ENCODE peak calls at places on chromosomes 1 and 21, in five cellular contexts. E is tibial nerve, U is esophagus squamous epithelium, N is right lobe of liver, S is IMR-90. R is an unnamed sample.

GRCh38 chr1:64836792-64837191 is 91.9 kb downstream of the RAVER2 start:
- DNase-seq in E (no peak), N (no peak), U (no peak), S (no peak), R (no peak)

GRCh38 chr1:17287377-17287776 is 20.6 kb upstream of the PADI4 start:
- DNase-seq in N (no peak), U (no peak), S (peak; percentile 73), E (no peak), R (peak; percentile 61)

GRCh38 chr1:103084176-103084575 is 24.1 kb downstream of the COL11A1 start:
- DNase-seq in N (no peak), S (no peak), E (no peak), U (no peak), R (no peak)

GRCh38 chr1:233459968-233460367 is 132.4 kb downstream of the MAP3K21 start:
- DNase-seq in N (no peak), U (no peak), S (no peak), E (no peak), R (no peak)

GRCh38 chr1:207918016-207918415 is 7.1 kb upstream of the CD34 start:
- DNase-seq in S (no peak), E (no peak), U (no peak), N (no peak), R (no peak)

GRCh38 chr1:186143521-186143920 is 231.5 kb downstream of the TPR start:
- DNase-seq in S (no peak), E (no peak), U (no peak), N (no peak), R (no peak)

GRCh38 chr1:55781944-55782482 is 566.8 kb upstream of the USP24 start:
- DNase-seq in S (peak; percentile 94), E (no peak), U (no peak), N (no peak), R (peak; percentile 42)

GRCh38 chr21:29075706-29076447 is 2.4 kb upstream of the CCT8 start:
- DNase-seq in S (peak; percentile 35), U (no peak), N (no peak), E (no peak), R (peak; percentile 18)

GRCh38 chr1:209809601-209810000 is 3.7 kb upstream of the IRF6 start:
- DNase-seq in N (no peak), S (no peak), U (no peak), E (no peak), R (no peak)

GRCh38 chr1:109193653-109194590 is 19.8 kb upstream of the SARS1 start:
- DNase-seq in U (no peak), S (no peak), E (peak; percentile 21), N (no peak), R (peak; percentile 33)

GRCh38 chr1:161848676-161849075 is 82.6 kb downstream of the ATF6 start:
- DNase-seq in E (no peak), N (no peak), S (no peak), U (no peak), R (no peak)

GRCh38 chr21:29306920-29307319 is 8.2 kb downstream of the BACH1 start:
- DNase-seq in E (no peak), N (no peak), S (no peak), U (no peak), R (no peak)

GRCh38 chr1:222243902-222244301 is 304.0 kb downstream of the HHIPL2 start:
- DNase-seq in U (no peak), E (no peak), N (no peak), S (peak; percentile 40), R (no peak)

GRCh38 chr1:32816676-32817158 is 441 bp downstream of the YARS1 start:
- DNase-seq in S (peak; percentile 34), N (no peak), E (no peak), U (no peak), R (no peak)

GRCh38 chr21:42654179-42654912 is 925 bp downstream of the PDE9A start:
- DNase-seq in S (no peak), E (no peak), U (no peak), N (peak; percentile 48), R (no peak)

GRCh38 chr1:47228644-47229030 is 3.4 kb downstream of the TAL1 start:
- DNase-seq in E (no peak), S (no peak), N (no peak), U (no peak), R (no peak)

GRCh38 chr1:42172394-42173133 is 8.0 kb upstream of the GUCA2A start:
- DNase-seq in N (peak; percentile 76), E (no peak), S (no peak), U (no peak), R (no peak)

DNA sequence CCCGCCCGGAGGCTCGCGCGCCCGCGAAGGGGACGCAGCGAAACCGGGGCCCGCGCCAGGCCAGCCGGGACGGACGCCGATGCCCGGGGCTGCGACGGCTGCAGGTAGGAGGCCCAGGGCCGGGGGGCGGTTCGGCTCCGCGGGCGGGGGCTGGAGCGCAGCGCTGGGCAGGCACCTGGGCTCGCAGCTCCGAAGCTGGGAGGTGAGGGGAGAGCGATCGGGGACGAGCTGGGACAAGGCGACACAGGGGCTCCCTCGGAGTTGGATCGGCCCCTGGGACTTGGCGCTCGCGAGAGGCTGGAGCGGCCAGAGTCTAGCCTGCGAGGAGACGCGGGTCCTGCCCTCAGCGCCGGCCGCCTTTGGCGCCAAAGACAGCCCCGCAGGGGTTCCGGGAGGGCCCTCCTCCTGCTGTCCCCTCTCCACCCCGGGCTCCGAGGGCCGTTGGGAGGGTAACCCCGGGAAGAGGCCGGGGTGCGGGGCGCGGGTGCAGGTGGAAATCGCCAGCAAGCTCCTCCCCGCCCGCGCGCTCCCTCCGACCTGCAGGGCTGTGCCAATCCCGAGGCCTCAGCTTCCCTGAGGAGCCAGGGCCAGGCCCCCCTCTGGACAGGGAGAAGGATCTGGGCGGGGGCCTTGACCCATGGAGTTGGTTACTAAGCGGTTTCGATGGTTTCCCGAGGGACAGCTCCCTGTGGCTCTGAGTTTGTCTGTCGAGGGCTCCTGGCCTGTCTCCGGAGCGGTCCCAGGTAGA is 396 bp downstream of the TP73 start:
- DNase-seq in U (no peak), E (no peak), S (no peak), N (peak; percentile 51), R (no peak)
- TF ChIP-seq POLR2A in U (no peak), E (no peak), S (no peak), N (no peak), R (no peak)

DNA sequence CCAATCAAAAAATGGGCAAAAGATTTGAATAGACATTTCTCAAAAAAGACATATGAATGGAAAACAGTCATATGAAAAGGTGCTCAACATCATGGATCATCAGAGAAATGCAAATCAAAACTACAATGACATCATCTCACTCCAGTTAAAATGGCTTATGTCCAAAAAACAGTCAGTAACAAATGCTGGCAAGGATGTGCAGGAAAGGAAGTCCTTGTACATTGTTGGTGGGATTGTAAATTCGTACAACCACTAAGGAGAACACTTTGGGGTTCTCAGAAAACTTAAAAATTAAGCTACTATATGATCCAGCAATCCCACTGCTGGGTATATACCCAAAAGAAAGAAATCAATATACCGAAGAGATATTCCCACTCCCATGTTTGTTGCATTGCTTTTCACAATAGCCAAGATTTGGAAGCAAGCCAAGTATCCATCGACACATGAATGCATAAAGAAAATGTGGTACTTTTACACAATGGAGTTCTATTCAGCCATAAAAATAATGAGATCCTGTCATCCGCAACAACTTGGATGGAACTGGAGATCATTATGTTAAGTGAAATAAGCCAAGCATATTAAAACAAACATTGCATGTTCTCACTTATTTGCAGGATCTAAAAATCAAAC is 17.9 kb downstream of the GBP5 start:
- DNase-seq in E (no peak), U (no peak), S (no peak), N (no peak), R (no peak)
- TF ChIP-seq POLR2A in E (no peak), U (no peak), S (no peak), N (no peak), R (no peak)

GRCh38 chr1:31657972-31658510 is 13.4 kb upstream of the PEF1 start:
- DNase-seq in E (no peak), U (no peak), N (no peak), S (no peak), R (no peak)

GRCh38 chr1:31661856-31662255 is 17.2 kb upstream of the PEF1 start:
- DNase-seq in U (no peak), N (no peak), S (no peak), E (no peak), R (no peak)

GRCh38 chr1:31658721-31659120 is 14.0 kb upstream of the PEF1 start:
- DNase-seq in E (no peak), U (no peak), S (peak; percentile 64), N (no peak), R (no peak)

GRCh38 chr1:31660871-31661455 is 16.3 kb upstream of the PEF1 start:
- DNase-seq in S (no peak), U (no peak), N (no peak), E (no peak), R (no peak)

GRCh38 chr1:31659889-31660288 is 15.2 kb upstream of the PEF1 start:
- DNase-seq in N (no peak), U (no peak), E (no peak), S (no peak), R (no peak)
- TF ChIP-seq POLR2A in N (no peak), U (no peak), E (no peak), S (no peak), R (no peak)

GRCh38 chr1:155970531-155971167 is 7.7 kb downstream of the ARHGEF2 start:
- DNase-seq in E (peak; percentile 66), U (no peak), N (peak; percentile 77), S (peak; percentile 88), R (peak; percentile 88)
- TF ChIP-seq POLR2A in E (no peak), U (no peak), N (no peak), S (no peak), R (peak; percentile 20)

GRCh38 chr21:33531007-33531406 is 10.9 kb downstream of the GART start:
- DNase-seq in E (no peak), N (no peak), S (no peak), U (no peak), R (no peak)
- TF ChIP-seq POLR2A in E (no peak), N (no peak), S (no peak), U (no peak), R (no peak)

GRCh38 chr1:53325326-53326087 is 2.4 kb downstream of the LRP8 start:
- DNase-seq in U (no peak), N (peak; percentile 23), S (no peak), E (no peak), R (no peak)
- TF ChIP-seq POLR2A in U (no peak), N (no peak), S (no peak), E (no peak), R (no peak)

DNA sequence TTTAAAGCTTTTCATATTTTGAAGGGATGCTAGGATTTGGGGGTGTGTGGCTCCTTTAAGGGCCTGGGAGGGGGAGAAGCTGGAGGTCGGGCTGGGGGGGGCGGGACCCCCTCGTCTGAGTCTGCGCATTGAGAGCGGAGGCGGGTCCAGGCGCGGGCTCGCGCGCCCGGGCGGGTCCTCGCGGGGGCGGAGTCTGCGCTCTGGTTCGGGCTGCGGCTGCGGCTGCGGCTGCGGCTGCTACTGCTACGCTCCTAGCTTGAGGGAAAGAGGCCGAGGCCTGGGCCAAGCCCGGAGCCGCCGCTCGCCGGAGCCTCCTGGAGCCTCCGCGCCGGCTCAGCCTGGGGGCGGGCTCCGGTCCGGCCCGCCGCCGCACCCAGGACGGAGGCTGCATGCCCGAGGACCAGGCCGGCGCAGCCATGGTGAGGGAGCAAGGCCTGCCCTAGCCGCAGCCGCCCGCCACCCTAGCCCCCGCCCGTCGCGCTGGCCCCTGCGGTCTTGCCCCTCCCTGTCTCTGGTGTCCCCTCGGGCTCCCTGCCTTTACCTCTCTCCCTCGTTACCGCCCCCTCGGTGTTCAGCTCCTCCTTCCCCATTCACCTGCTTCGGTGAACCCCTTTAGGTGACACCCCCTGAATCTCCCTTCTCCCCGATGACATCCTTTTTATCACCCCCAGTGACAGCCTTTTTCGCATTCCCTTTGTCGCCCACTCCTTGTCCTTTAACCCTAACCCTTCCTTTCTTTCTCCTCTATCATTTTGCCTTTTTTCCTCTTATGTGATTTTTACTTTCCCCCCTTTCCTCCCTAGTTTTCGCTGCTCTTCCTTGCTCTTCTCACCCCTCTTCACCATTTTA is at the start of gene ZYG11B:
- DNase-seq in U (peak; percentile 10), E (peak; percentile 84), S (peak; percentile 76), N (peak; percentile 93), R (peak; percentile 84)
- TF ChIP-seq POLR2A in U (no peak), E (peak; percentile 81), S (no peak), N (peak; percentile 87), R (peak; percentile 72)

GRCh38 chr1:27556781-27557595 is 47.0 kb downstream of the AHDC1 start:
- DNase-seq in U (peak; percentile 54), S (peak; percentile 92), N (peak; percentile 86), E (peak; percentile 93), R (peak; percentile 90)
- TF ChIP-seq POLR2A in U (no peak), S (no peak), N (peak; percentile 17), E (peak; percentile 36), R (no peak)

R was measured in H54.